ENCODE peak calls at places on chromosomes 5 and 9, in four cellular contexts. U, A, D and Q are unnamed samples.

GRCh38 chr5:133245191-133246052 is 193.6 kb downstream of the HSPA4 start:
- DNase-seq in U (no peak), A (peak), D (no peak), Q (no peak)

GRCh38 chr5:131382407-131383395 is 118.8 kb downstream of the CDC42SE2 start:
- DNase-seq in U (no peak), A (peak), D (no peak), Q (no peak)

GRCh38 chr9:74645007-74645639 is 148.0 kb downstream of the RORB start:
- DNase-seq in U (no peak), A (no peak), D (peak), Q (peak)

GRCh38 chr9:95188459-95188858 is 129.1 kb downstream of the FANCC start:
- DNase-seq in U (no peak), A (no peak), D (no peak), Q (no peak)

GRCh38 chr9:127975376-127976315 is 5.1 kb downstream of the EEIG1 start:
- DNase-seq in U (no peak), A (no peak), D (no peak), Q (no peak)

GRCh38 chr5:59066367-59067163 is 483.7 kb downstream of the RAB3C start:
- DNase-seq in U (no peak), A (no peak), D (no peak), Q (no peak)

GRCh38 chr9:127517620-127518019 is 66.3 kb downstream of the LRSAM1 start:
- DNase-seq in U (no peak), A (no peak), D (no peak), Q (no peak)

GRCh38 chr9:135608999-135609317 is 30.4 kb downstream of the GLT6D1 start:
- DNase-seq in U (peak), A (no peak), D (no peak), Q (no peak)

GRCh38 chr5:32217886-32218396 is 43.8 kb upstream of the GOLPH3 start:
- DNase-seq in U (no peak), A (no peak), D (no peak), Q (no peak)

GRCh38 chr9:119838210-119838609 is 469.0 kb upstream of the BRINP1 start:
- DNase-seq in U (no peak), A (no peak), D (no peak), Q (no peak)

GRCh38 chr5:142201471-142201887 is 92.9 kb downstream of the NDFIP1 start:
- DNase-seq in U (no peak), A (no peak), D (no peak), Q (no peak)

GRCh38 chr9:97359147-97359546 is 51.7 kb downstream of the CCDC180 start:
- DNase-seq in U (no peak), A (no peak), D (no peak), Q (no peak)

GRCh38 chr5:26569241-26569928 is 469.0 kb downstream of the CDH9 start:
- DNase-seq in U (no peak), A (no peak), D (no peak), Q (no peak)

GRCh38 chr5:161085081-161085480 is 233.1 kb upstream of the ATP10B start:
- DNase-seq in U (no peak), A (no peak), D (no peak), Q (no peak)

GRCh38 chr9:137025120-137025966 is 2.7 kb downstream of the ABCA2 start:
- DNase-seq in U (no peak), A (no peak), D (no peak), Q (peak)

GRCh38 chr9:94014066-94014654 is 59.0 kb upstream of the BARX1 start:
- DNase-seq in U (no peak), A (no peak), D (peak), Q (peak)

GRCh38 chr9:77011973-77012817 is 7.3 kb upstream of the FOXB2 start:
- DNase-seq in U (peak), A (peak), D (peak), Q (peak)

GRCh38 chr5:143066556-143067281 is 296.5 kb downstream of the ARHGAP26 start:
- DNase-seq in U (no peak), A (peak), D (no peak), Q (no peak)

GRCh38 chr9:95018099-95018927 is 291.8 kb downstream of the AOPEP start:
- DNase-seq in U (no peak), A (peak), D (no peak), Q (no peak)

GRCh38 chr9:89353989-89354388 is 35.7 kb downstream of the SECISBP2 start:
- DNase-seq in U (no peak), A (no peak), D (no peak), Q (no peak)

GRCh38 chr5:179373101-179373934 is 28.1 kb upstream of the ADAMTS2 start:
- DNase-seq in U (no peak), A (no peak), D (no peak), Q (no peak)

GRCh38 chr5:71829206-71829605 is 110.1 kb downstream of the CARTPT start:
- DNase-seq in U (no peak), A (no peak), D (no peak), Q (no peak)

GRCh38 chr5:30414078-30414477 is 779.4 kb upstream of the CDH6 start:
- DNase-seq in U (no peak), A (no peak), D (no peak), Q (no peak)

DNA sequence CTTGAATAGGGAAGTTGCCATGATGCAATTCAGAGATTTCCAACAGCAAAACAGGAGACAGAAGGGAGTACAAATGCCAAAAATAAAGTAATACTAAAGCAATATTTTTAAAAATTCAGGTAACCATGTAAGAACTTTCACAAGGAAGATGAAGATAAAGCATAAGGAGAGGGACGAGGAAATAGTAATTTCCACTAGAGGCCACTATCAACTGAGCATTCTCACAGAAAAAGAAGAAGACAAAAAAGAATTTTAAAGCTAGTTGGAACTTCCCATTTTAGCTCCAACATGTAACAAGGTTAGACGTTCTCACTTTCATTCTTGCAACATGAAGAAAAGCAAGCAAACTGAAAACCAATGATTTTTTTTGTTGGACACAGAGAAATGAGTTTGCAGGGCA is 779.9 kb upstream of the CDH6 start:
- DNase-seq in U (no peak), A (no peak), D (no peak), Q (no peak)
- TF ChIP-seq CTCF in U (no peak), A (no peak), D (no peak), Q (no peak)

GRCh38 chr5:177456591-177456964 is 10.0 kb downstream of the PRR7 start:
- DNase-seq in U (no peak), A (no peak), D (no peak), Q (no peak)
- TF ChIP-seq CTCF in U (no peak), A (peak), D (peak), Q (no peak)

GRCh38 chr5:171371326-171371725 is 16.3 kb upstream of the NPM1 start:
- DNase-seq in U (no peak), A (no peak), D (no peak), Q (no peak)
- TF ChIP-seq CTCF in U (no peak), A (no peak), D (no peak), Q (no peak)

GRCh38 chr5:139472410-139473030 is 1.7 kb downstream of the SMIM33 start:
- DNase-seq in U (no peak), A (no peak), D (no peak), Q (no peak)

GRCh38 chr5:139473565-139473964 is 2.8 kb downstream of the SMIM33 start:
- DNase-seq in U (no peak), A (no peak), D (peak), Q (no peak)

GRCh38 chr5:139474815-139475791 is 4.3 kb downstream of the SMIM33 start:
- DNase-seq in U (no peak), A (peak), D (no peak), Q (no peak)

GRCh38 chr5:139473105-139473504 is 2.3 kb downstream of the SMIM33 start:
- DNase-seq in U (no peak), A (no peak), D (peak), Q (peak)

DNA sequence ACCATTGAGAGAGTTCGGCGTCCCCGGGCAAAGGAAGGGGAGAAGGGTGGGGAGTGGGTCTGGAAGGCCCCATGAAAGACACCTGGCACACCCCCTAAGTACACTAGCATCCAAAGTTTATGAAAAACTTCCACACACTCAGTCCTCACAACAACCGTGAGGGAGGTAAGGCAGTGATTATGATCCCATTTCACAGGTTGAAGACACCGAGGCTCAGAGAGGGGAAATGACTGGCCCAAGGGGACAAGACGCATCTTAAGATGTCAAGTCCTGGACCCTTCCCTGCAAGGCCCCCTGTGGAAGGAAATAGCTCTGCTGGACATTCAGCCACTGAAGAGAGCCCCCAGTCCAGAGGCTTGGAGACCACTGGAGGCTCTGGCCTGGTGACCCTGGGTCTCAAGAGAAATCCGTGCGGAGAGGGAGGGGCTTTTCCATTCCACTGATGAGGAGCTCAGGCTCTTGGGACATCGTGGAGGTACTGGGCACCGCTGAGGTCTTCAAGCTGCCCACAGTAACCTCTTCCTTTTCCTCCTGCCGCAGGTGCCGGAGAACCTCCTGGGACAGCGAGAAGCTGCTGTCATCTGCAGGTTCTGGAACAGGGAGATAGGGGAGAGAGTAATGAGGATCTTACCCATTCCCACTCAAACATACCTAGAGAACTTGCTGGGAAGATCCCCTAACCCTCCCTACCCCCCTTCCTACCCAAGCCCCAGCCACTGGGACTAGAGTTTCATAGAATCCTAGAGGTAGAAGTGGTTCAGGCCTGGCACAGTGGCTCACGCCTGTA is 5.3 kb downstream of the SMIM33 start:
- DNase-seq in U (no peak), A (no peak), D (no peak), Q (no peak)
- TF ChIP-seq CTCF in U (no peak), A (no peak), D (no peak), Q (no peak)

GRCh38 chr5:163459888-163460561 is at the start of gene NUDCD2:
- DNase-seq in U (peak), A (peak), D (peak), Q (peak)
- TF ChIP-seq CTCF in U (no peak), A (peak), D (no peak), Q (no peak)

GRCh38 chr5:129094924-129095797 is 612 bp downstream of the ISOC1 start:
- DNase-seq in U (peak), A (peak), D (peak), Q (peak)
- TF ChIP-seq CTCF in U (no peak), A (no peak), D (peak), Q (peak)

GRCh38 chr5:139395844-139396640 is 1.1 kb upstream of the PROB1 start:
- DNase-seq in U (no peak), A (no peak), D (no peak), Q (no peak)
- TF ChIP-seq CTCF in U (no peak), A (no peak), D (no peak), Q (no peak)

DNA sequence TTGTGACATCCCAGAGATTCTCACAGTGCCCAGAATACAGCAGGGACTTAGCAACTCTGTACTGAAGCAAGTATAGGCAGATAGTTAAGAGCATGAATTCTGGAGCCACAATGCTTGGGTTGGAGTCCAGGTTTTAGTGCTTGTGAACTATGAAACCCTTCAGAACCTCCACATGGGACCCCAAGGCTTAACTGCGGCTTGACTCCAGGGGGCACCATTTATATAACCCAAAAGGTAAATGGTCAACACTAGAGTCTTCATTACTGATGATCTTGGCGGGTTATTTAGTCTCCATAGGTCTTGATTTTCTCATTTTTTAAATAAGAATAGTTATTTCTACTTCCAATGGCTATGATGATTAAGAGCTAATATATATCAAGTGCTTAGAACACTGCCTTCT is 390.3 kb downstream of the TAF11L14 start:
- DNase-seq in U (no peak), A (no peak), D (no peak), Q (no peak)
- TF ChIP-seq CTCF in U (no peak), A (no peak), D (no peak), Q (no peak)